ENCODE peak calls at places on chromosomes 4 and X, in five cellular contexts. E, D, N, K and J are unnamed samples.

GRCh38 chrX:105837227-105837626 is 14.9 kb downstream of the NRK start:
- DNase-seq in E (no peak), D (no peak), N (peak; percentile 46), K (peak; percentile 74), J (no peak)

GRCh38 chr4:41692717-41693345 is 55.7 kb downstream of the PHOX2B start:
- DNase-seq in E (no peak), D (peak; percentile 44), N (peak; percentile 73), K (peak; percentile 70), J (peak; percentile 63)

GRCh38 chr4:148426643-148427042 is 15.6 kb downstream of the NR3C2 start:
- DNase-seq in E (no peak), D (no peak), N (no peak), K (no peak), J (no peak)

GRCh38 chrX:17621566-17622270 is 115.6 kb upstream of the SCML1 start:
- DNase-seq in E (no peak), D (no peak), N (no peak), K (peak; percentile 23), J (no peak)

GRCh38 chr4:65195002-65195401 is 475.3 kb downstream of the EPHA5 start:
- DNase-seq in E (no peak), D (no peak), N (no peak), K (no peak), J (no peak)

GRCh38 chrX:120205816-120206753 is 44.5 kb upstream of the ZBTB33 start:
- DNase-seq in E (no peak), D (no peak), N (no peak), K (peak; percentile 15), J (no peak)

GRCh38 chrX:107589243-107589642 is 39.1 kb upstream of the PRPS1 start:
- DNase-seq in E (peak; percentile 72), D (no peak), N (no peak), K (no peak), J (no peak)

GRCh38 chrX:69073241-69073640 is 92.0 kb downstream of the PJA1 start:
- DNase-seq in E (peak; percentile 56), D (no peak), N (no peak), K (no peak), J (no peak)

GRCh38 chr4:27003602-27004238 is 143.1 kb downstream of the STIM2 start:
- DNase-seq in E (no peak), D (no peak), N (no peak), K (no peak), J (no peak)

GRCh38 chr4:175947117-175947722 is 118.4 kb upstream of the WDR17 start:
- DNase-seq in E (no peak), D (no peak), N (peak; percentile 25), K (peak; percentile 45), J (no peak)

GRCh38 chr4:96955226-96955625 is 1115.3 kb downstream of the PDHA2 start:
- DNase-seq in E (no peak), D (no peak), N (no peak), K (no peak), J (no peak)

GRCh38 chr4:13112030-13112429 is 372.1 kb downstream of the RAB28 start:
- DNase-seq in E (no peak), D (no peak), N (no peak), K (no peak), J (no peak)

GRCh38 chr4:68466185-68466584 is 18.9 kb downstream of the TMPRSS11E start:
- DNase-seq in E (no peak), D (no peak), N (no peak), K (peak; percentile 90), J (no peak)

GRCh38 chr4:126727461-126727860 is 905.3 kb upstream of the INTU start:
- DNase-seq in E (no peak), D (no peak), N (no peak), K (peak; percentile 77), J (no peak)

GRCh38 chr4:141134051-141134450 is 782 bp upstream of the RNF150 start:
- DNase-seq in E (no peak), D (no peak), N (no peak), K (no peak), J (no peak)

GRCh38 chr4:10079256-10079655 is 37.3 kb downstream of the WDR1 start:
- DNase-seq in E (peak; percentile 81), D (no peak), N (no peak), K (no peak), J (no peak)

GRCh38 chr4:184097240-184097619 is 120.4 kb downstream of the ENPP6 start:
- DNase-seq in E (peak; percentile 90), D (peak; percentile 39), N (no peak), K (no peak), J (peak; percentile 22)
- TF ChIP-seq CTCF in E (no peak), D (peak; percentile 45), N (peak; percentile 7), K (no peak), J (no peak)

DNA sequence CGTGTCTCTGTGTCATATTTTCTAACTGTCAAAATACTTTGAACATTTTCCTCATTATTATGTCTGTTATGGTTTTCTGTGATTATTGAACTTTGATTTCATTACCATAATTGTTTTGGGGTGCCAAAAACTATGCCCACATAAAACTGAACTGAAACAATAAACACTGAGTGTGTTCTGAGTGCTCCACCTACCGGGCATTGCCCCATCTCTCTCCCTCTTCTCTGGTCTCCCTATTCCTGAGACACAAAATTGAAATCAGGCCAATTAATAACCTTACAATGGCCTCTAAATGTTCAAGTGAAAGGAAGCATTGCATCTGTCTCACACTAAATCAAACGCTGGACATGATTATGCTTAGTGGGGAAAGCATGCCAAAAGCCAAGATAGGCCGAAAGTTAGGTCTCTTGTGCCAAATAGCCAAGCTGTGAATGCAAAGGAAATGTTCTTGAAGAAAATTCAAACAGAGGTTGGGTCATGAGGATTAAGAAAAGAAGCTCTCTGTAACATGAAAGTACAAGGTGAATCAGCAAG is 972.3 kb downstream of the PCDH7 start:
- DNase-seq in E (no peak), D (no peak), N (no peak), K (no peak), J (no peak)
- TF ChIP-seq CTCF in E (no peak), D (peak; percentile 22), N (peak; percentile 24), K (peak; percentile 29), J (no peak)

GRCh38 chr4:48904101-48904500 is 2.5 kb downstream of the OCIAD2 start:
- DNase-seq in E (no peak), D (no peak), N (no peak), K (no peak), J (no peak)

GRCh38 chr4:48906283-48907173 is at the start of gene OCIAD2:
- DNase-seq in E (peak; percentile 91), D (peak; percentile 87), N (peak; percentile 52), K (peak; percentile 70), J (peak; percentile 57)

GRCh38 chr4:48904541-48905142 is 1.9 kb downstream of the OCIAD2 start:
- DNase-seq in E (no peak), D (no peak), N (no peak), K (no peak), J (no peak)

GRCh38 chr4:48907706-48908477 is 1.3 kb upstream of the OCIAD2 start:
- DNase-seq in E (no peak), D (no peak), N (no peak), K (no peak), J (no peak)

GRCh38 chr4:48905363-48906015 is 1.1 kb downstream of the OCIAD2 start:
- DNase-seq in E (no peak), D (no peak), N (no peak), K (peak; percentile 59), J (no peak)
- TF ChIP-seq CTCF in E (no peak), D (no peak), N (peak; percentile 17), K (no peak), J (no peak)

DNA sequence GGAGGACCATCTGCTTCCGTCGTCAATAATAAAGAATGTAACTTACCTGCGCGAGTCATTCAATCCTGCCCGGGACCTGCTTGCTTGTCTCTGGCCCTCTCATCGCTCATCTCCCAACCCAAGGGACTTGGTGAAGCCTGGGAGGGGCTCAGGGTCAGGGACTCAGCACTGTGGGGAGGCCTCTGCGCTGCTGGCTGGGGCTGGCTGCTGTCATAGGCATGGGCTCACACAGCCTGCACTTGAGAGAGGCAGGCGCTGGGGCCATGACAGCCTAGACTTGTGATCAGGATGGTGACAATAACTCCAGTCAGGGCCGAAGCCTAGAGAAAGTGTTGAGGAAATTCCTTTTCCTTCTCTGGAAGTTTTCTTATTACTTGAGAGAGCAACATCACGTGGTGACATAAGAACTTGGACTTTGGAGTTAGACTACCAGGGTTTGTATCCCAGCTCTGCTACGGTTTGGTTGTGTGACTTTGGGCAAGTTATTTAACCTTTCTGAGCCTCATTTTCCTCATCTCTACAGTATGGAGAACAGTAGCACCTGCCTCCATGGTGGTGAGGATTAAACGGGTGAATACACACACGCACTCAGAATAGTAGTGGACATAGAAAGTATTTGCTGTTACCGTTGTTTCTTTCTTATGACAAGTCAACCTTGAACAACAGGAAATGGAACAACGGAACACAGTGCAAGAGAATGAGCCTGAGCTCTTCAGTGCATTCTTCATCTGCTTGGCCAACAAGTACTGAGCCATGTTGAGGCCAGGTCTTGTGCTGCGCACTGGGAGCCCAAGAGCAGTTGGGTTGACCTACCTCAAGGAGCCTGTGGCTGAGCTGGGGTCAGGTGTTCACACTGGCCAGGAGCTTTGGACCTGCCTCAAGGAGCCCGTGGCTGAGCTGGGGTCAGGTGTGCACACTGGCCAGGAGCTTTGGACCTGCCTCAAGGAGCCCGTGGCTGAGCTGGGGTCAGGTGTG is 60.5 kb downstream of the TBC1D14 start:
- DNase-seq in E (no peak), D (peak; percentile 73), N (no peak), K (no peak), J (no peak)
- TF ChIP-seq CTCF in E (no peak), D (no peak), N (no peak), K (no peak), J (no peak)

DNA sequence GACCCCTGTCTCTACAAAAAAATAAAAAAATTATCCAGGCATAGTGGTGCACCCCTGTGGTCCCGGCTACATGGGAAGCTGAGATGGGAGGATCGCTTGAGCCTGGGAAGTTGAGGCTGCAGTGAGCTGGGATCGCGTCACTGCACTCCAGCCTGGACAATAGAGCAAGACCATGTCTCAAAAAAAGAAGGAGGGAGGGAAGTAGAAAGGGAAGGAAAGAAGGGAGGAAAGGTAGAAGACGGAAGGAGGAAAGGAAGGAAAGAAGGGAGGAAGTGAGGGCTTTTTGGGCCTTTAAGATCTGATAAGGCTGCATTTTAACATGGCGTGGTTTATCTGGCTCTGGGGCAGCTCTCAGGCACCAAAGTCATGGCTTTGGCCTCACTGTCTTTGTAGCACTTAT is 10.4 kb downstream of the PDK3 start:
- DNase-seq in E (no peak), D (no peak), N (no peak), K (no peak), J (no peak)
- TF ChIP-seq CTCF in E (no peak), D (no peak), N (no peak), K (no peak), J (no peak)

DNA sequence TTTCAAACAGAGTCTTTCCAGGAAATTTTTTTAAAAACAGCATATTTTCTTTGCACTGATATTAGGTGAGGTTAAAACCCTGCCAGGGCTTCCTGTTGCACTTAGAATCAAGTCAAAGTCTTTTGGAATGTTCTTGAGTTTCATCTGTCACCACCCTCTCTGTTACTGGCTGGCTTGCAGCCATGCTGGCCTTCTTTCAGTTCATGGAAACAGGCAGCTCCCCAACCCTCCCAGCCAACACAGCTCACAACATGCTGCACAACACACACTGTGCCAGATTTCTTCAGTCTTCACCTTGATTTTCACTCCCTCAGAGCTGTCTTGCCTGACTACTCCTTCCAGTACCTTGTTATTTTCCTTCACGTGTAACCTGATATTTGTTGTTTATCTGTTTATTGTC is 129.5 kb downstream of the KCNIP4 start:
- DNase-seq in E (no peak), D (no peak), N (peak; percentile 64), K (no peak), J (no peak)
- TF ChIP-seq CTCF in E (no peak), D (no peak), N (no peak), K (no peak), J (no peak)